ENCODE peak calls at places on chromosomes 1 and 21, in six cellular contexts. R is activated gamma-delta T cell; C is globus pallidus; U is MCF 10A; Q is stimulated activated CD4-positive, alpha-beta T cell treated with anti-CD3 and anti-CD28 coated beads, Interleukin-12 subunit alpha, Interleukin-12 subunit beta, amount 100 ng/mL, for 24 hours; H is tibial artery. F is an unnamed sample.

GRCh38 chr1:63601061-63601460 is 7.8 kb downstream of the PGM1 start:
- DNase-seq in C (no peak), Q (no peak), R (no peak), U (no peak), H (no peak), F (peak; percentile 83)

GRCh38 chr1:232627645-232628334 is 2.1 kb downstream of the SIPA1L2 start:
- DNase-seq in U (peak; percentile 92), H (no peak), Q (no peak), R (no peak), C (peak; percentile 66), F (no peak)

GRCh38 chr1:46202975-46203737 is at the start of gene LURAP1:
- DNase-seq in Q (no peak), U (peak; percentile 62), R (no peak), H (peak; percentile 84), C (peak; percentile 78), F (no peak)

GRCh38 chr1:206955476-206956312 is 9.4 kb upstream of the PIGR start:
- DNase-seq in H (no peak), C (no peak), Q (no peak), U (no peak), R (no peak), F (no peak)

GRCh38 chr1:38077523-38078147 is 31.0 kb upstream of the POU3F1 start:
- DNase-seq in R (no peak), C (no peak), U (no peak), H (no peak), Q (no peak), F (no peak)

GRCh38 chr1:227844320-227845114 is 29.0 kb downstream of the PRSS38 start:
- DNase-seq in R (no peak), C (no peak), H (no peak), U (no peak), Q (no peak), F (no peak)

GRCh38 chr1:214658785-214659184 is 55.8 kb downstream of the CENPF start:
- DNase-seq in Q (no peak), C (no peak), H (no peak), U (peak; percentile 40), R (no peak), F (no peak)

GRCh38 chr1:78918157-78918556 is 88.4 kb downstream of the ADGRL4 start:
- DNase-seq in H (no peak), U (no peak), R (no peak), C (no peak), Q (no peak), F (no peak)

GRCh38 chr1:53663525-53664300 is 75.3 kb downstream of the GLIS1 start:
- DNase-seq in Q (no peak), H (no peak), R (no peak), U (no peak), C (no peak), F (no peak)

GRCh38 chr1:243409284-243409683 is 153.4 kb downstream of the SDCCAG8 start:
- DNase-seq in H (no peak), Q (no peak), C (no peak), U (peak; percentile 37), R (no peak), F (no peak)

GRCh38 chr1:114535401-114535800 is 24.4 kb upstream of the TRIM33 start:
- DNase-seq in H (no peak), R (no peak), C (no peak), Q (no peak), U (no peak), F (no peak)

GRCh38 chr1:219179293-219179692 is 5.6 kb downstream of the LYPLAL1 start:
- DNase-seq in U (peak; percentile 78), Q (no peak), H (no peak), C (no peak), R (no peak), F (no peak)

GRCh38 chr1:107479865-107480264 is 339.0 kb downstream of the NTNG1 start:
- DNase-seq in H (no peak), C (no peak), R (no peak), Q (no peak), U (no peak), F (no peak)

GRCh38 chr1:89908993-89909436 is 85.9 kb upstream of the ZNF326 start:
- DNase-seq in Q (no peak), R (no peak), H (no peak), C (no peak), U (peak; percentile 66), F (peak; percentile 91)

GRCh38 chr1:182408435-182409070 is 8.1 kb upstream of the TEDDM1 start:
- DNase-seq in H (no peak), C (no peak), U (no peak), R (no peak), Q (no peak), F (no peak)

GRCh38 chr1:11013160-11013531 is 692 bp downstream of the TARDBP start:
- DNase-seq in R (no peak), H (no peak), U (no peak), C (no peak), Q (no peak), F (no peak)

GRCh38 chr1:177274687-177275211 is 104.0 kb downstream of the BRINP2 start:
- DNase-seq in Q (no peak), U (peak; percentile 92), H (peak; percentile 64), C (no peak), R (no peak), F (no peak)

GRCh38 chr1:92803140-92803887 is 18.4 kb upstream of the EVI5 start:
- DNase-seq in H (no peak), C (no peak), R (no peak), U (no peak), Q (no peak), F (no peak)

GRCh38 chr1:228555074-228555989 is 68.2 kb downstream of the RNF187 start:
- DNase-seq in H (peak; percentile 38), C (no peak), Q (no peak), U (no peak), R (no peak), F (no peak)

GRCh38 chr1:27402349-27402754 is 9.9 kb downstream of the GPR3 start:
- DNase-seq in U (peak; percentile 57), H (peak; percentile 94), R (no peak), Q (no peak), C (peak; percentile 69), F (no peak)

GRCh38 chr1:85157436-85157835 is 43.4 kb downstream of the SYDE2 start:
- DNase-seq in C (no peak), Q (no peak), R (no peak), H (no peak), U (no peak), F (no peak)

GRCh38 chr1:96598416-96599168 is 123.0 kb upstream of the PTBP2 start:
- DNase-seq in R (no peak), C (peak; percentile 92), Q (no peak), U (no peak), H (no peak), F (no peak)

GRCh38 chr1:112358061-112358770 is 37.8 kb upstream of the CTTNBP2NL start:
- DNase-seq in H (no peak), Q (no peak), C (no peak), R (no peak), U (no peak), F (no peak)

GRCh38 chr1:112998592-112999235 is 42.7 kb upstream of the SLC16A1 start:
- DNase-seq in Q (no peak), R (no peak), H (peak; percentile 84), C (peak; percentile 45), U (peak; percentile 89), F (peak; percentile 74)

GRCh38 chr1:162003825-162004205 is 19.9 kb downstream of the OLFML2B start:
- DNase-seq in C (peak; percentile 57), U (peak; percentile 91), R (no peak), H (peak; percentile 78), Q (no peak), F (peak; percentile 98)

GRCh38 chr1:197903196-197903514 is 725 bp downstream of the C1orf53 start:
- DNase-seq in U (no peak), Q (no peak), H (no peak), R (no peak), C (no peak), F (no peak)

GRCh38 chr1:217331698-217332097 is 299.2 kb downstream of the GPATCH2 start:
- DNase-seq in C (no peak), U (no peak), Q (no peak), R (no peak), H (no peak), F (no peak)

GRCh38 chr1:225388372-225388771 is 39.5 kb downstream of the LBR start:
- DNase-seq in C (no peak), R (no peak), H (no peak), U (no peak), Q (no peak), F (no peak)

GRCh38 chr1:171397851-171398469 is 84.0 kb downstream of the FMO4 start:
- DNase-seq in C (no peak), U (no peak), H (no peak), R (no peak), Q (no peak), F (no peak)

GRCh38 chr21:45590246-45590725 is 48.0 kb upstream of the SLC19A1 start:
- DNase-seq in C (no peak), U (no peak), H (peak; percentile 59), Q (no peak), R (peak; percentile 64), F (no peak)

GRCh38 chr1:228163004-228163753 is 2.4 kb upstream of the IBA57 start:
- DNase-seq in H (no peak), R (no peak), C (no peak), U (peak; percentile 82), Q (no peak), F (no peak)

GRCh38 chr1:44895919-44896734 is 53.1 kb upstream of the PTCH2 start:
- DNase-seq in H (no peak), C (no peak), U (no peak), R (no peak), Q (no peak), F (no peak)

GRCh38 chr1:230277201-230277771 is 148.8 kb downstream of the PGBD5 start:
- DNase-seq in Q (no peak), H (peak; percentile 45), C (no peak), U (no peak), R (no peak), F (no peak)

GRCh38 chr1:234409328-234409727 is 36.1 kb downstream of the COA6 start:
- DNase-seq in C (no peak), Q (no peak), R (no peak), H (no peak), U (no peak), F (no peak)

GRCh38 chr1:100397681-100398080 is 45.4 kb downstream of the CDC14A start:
- DNase-seq in H (no peak), C (no peak), Q (no peak), U (no peak), R (no peak), F (no peak)

GRCh38 chr21:34980423-34981115 is 68.5 kb downstream of the RUNX1 start:
- DNase-seq in R (no peak), H (no peak), C (no peak), Q (no peak), U (no peak), F (no peak)

GRCh38 chr1:220828950-220829586 is 42.4 kb downstream of the MTARC1 start:
- DNase-seq in R (no peak), H (no peak), Q (no peak), U (no peak), C (no peak), F (no peak)

GRCh38 chr1:160205242-160205973 is at the start of gene PEA15:
- DNase-seq in R (peak; percentile 56), Q (peak; percentile 58), C (peak; percentile 81), H (peak; percentile 89), U (peak; percentile 75), F (no peak)

F was measured in SK-N-MC.